ENCODE peak calls at places on chromosomes 7 and 10, in ten cellular contexts. K is fibroblast of lung, T is PC-3, W is fibroblast of pulmonary artery, B is stomach, L is body of pancreas, Q is endodermal cell, C is GM23248, N is aorta, G is transverse colon. Y is an unnamed sample.

GRCh38 chr10:35433851-35434426 is 97.6 kb downstream of the CCNY start:
- DNase-seq in K (peak), T (no peak), W (peak), B (no peak), L (no peak), Q (no peak), C (peak), N (no peak), G (no peak), Y (peak)

GRCh38 chr7:142482899-142483658 is 225.2 kb upstream of the PRSS58 start:
- DNase-seq in K (peak), T (peak), W (peak), B (peak), L (peak), Q (peak), C (peak), N (no peak), G (peak), Y (peak)

GRCh38 chr10:3783721-3784432 is 1.1 kb downstream of the KLF6 start:
- DNase-seq in K (peak), T (peak), W (peak), B (peak), L (peak), Q (peak), C (peak), N (peak), G (peak), Y (no peak)

GRCh38 chr10:3486346-3487065 is 298.5 kb downstream of the KLF6 start:
- DNase-seq in K (peak), T (peak), W (peak), B (peak), L (peak), Q (peak), C (peak), N (no peak), G (peak), Y (no peak)

GRCh38 chr7:143042159-143042820 is 9.9 kb upstream of the OR6V1 start:
- DNase-seq in K (no peak), T (no peak), W (no peak), B (no peak), L (no peak), Q (peak), C (peak), N (no peak), G (no peak), Y (peak)

GRCh38 chr7:27096756-27097514 is 1.1 kb upstream of the HOXA1 start:
- DNase-seq in K (peak), T (peak), W (no peak), B (no peak), L (no peak), Q (peak), C (peak), N (peak), G (peak), Y (peak)

GRCh38 chr7:103597606-103598005 is 151.6 kb upstream of the SLC26A5 start:
- DNase-seq in K (no peak), T (no peak), W (no peak), B (no peak), L (no peak), Q (no peak), C (no peak), N (no peak), G (no peak), Y (no peak)

GRCh38 chr7:101023839-101024238 is 4.0 kb downstream of the MUC17 start:
- DNase-seq in K (no peak), T (no peak), W (no peak), B (no peak), L (no peak), Q (no peak), C (no peak), N (no peak), G (no peak), Y (no peak)

GRCh38 chr10:34479520-34480179 is 335.4 kb downstream of the PARD3 start:
- DNase-seq in K (no peak), T (no peak), W (no peak), B (no peak), L (no peak), Q (peak), C (no peak), N (no peak), G (peak), Y (no peak)

GRCh38 chr7:42236266-42237161 is 495 bp downstream of the GLI3 start:
- DNase-seq in K (peak), T (peak), W (peak), B (no peak), L (peak), Q (peak), C (peak), N (peak), G (peak), Y (peak)

GRCh38 chr7:5594616-5595544 is 171.2 kb upstream of the TNRC18 start:
- DNase-seq in K (peak), T (peak), W (no peak), B (no peak), L (no peak), Q (peak), C (peak), N (no peak), G (no peak), Y (peak)

GRCh38 chr10:109891105-109891504 is 32.2 kb downstream of the XPNPEP1 start:
- DNase-seq in K (peak), T (no peak), W (no peak), B (no peak), L (no peak), Q (no peak), C (peak), N (no peak), G (no peak), Y (no peak)

GRCh38 chr7:23267357-23267756 is 20.8 kb downstream of the GPNMB start:
- DNase-seq in K (no peak), T (no peak), W (no peak), B (no peak), L (no peak), Q (no peak), C (no peak), N (no peak), G (no peak), Y (no peak)

GRCh38 chr7:145360511-145361100 is 524.8 kb upstream of the TPK1 start:
- DNase-seq in K (no peak), T (no peak), W (no peak), B (no peak), L (no peak), Q (no peak), C (no peak), N (peak), G (no peak), Y (no peak)

GRCh38 chr10:114541081-114541833 is 116.8 kb downstream of the ABLIM1 start:
- DNase-seq in K (peak), T (peak), W (peak), B (peak), L (peak), Q (no peak), C (peak), N (no peak), G (peak), Y (peak)

GRCh38 chr10:3588346-3588745 is 196.7 kb downstream of the KLF6 start:
- DNase-seq in K (no peak), T (no peak), W (no peak), B (no peak), L (no peak), Q (no peak), C (no peak), N (no peak), G (no peak), Y (no peak)

GRCh38 chr10:25068152-25069058 is 52.0 kb downstream of the THNSL1 start:
- DNase-seq in K (peak), T (peak), W (peak), B (no peak), L (no peak), Q (peak), C (peak), N (no peak), G (no peak), Y (peak)

GRCh38 chr10:88361494-88361893 is 221.6 kb downstream of the RNLS start:
- DNase-seq in K (no peak), T (no peak), W (no peak), B (no peak), L (no peak), Q (no peak), C (no peak), N (no peak), G (no peak), Y (no peak)

GRCh38 chr10:117537904-117538524 is 4.5 kb upstream of the EMX2 start:
- DNase-seq in K (no peak), T (no peak), W (no peak), B (no peak), L (no peak), Q (peak), C (peak), N (no peak), G (no peak), Y (no peak)

GRCh38 chr7:44750921-44751571 is 2.4 kb downstream of the ZMIZ2 start:
- DNase-seq in K (peak), T (no peak), W (no peak), B (no peak), L (peak), Q (peak), C (no peak), N (no peak), G (peak), Y (peak)

DNA sequence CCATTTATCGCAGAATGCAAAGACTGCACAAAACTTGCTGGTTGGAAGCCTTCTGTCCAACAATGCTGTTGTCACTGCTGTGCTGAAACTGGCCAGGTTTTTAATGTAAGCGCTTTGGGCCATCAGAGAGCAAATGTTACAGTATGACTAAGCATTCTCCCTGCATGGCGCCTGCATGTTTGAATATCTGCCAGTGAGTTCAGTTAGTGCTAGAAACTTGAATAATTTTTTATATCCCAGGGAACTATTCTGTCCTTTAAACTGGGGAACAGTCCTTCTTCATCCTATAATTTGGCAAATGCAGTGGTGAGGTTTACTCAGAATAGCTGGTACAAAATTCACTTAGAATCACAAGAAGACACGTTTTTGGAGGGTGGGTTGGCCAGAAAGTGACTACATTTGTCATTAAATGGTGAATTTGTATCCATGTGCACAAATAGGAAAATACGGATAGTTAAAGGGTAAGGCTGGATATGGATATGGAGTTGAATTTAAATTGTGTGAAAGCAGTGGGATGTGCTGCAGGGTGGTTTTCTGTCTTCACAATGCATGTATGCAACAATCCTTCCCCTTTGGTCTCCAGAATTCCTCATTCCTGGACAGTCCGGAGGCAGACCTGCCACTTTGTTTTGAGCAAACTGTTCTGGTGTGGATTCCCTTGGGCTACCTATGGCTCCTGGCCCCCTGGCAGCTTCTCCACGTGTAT is 1.7 kb downstream of the ABCC2 start:
- DNase-seq in K (peak), T (peak), W (peak), B (no peak), L (peak), Q (no peak), C (peak), N (no peak), G (no peak), Y (peak)
- H3K4me3 ChIP-seq in K (no peak), T (no peak), W (no peak), B (no peak), L (no peak), Q (no peak), C (no peak), N (no peak), G (no peak), Y (no peak)

GRCh38 chr10:132942101-132942739 is at the start of gene CFAP46:
- DNase-seq in K (peak), T (no peak), W (peak), B (peak), L (peak), Q (peak), C (peak), N (peak), G (no peak), Y (peak)
- H3K4me3 ChIP-seq in K (peak), T (no peak), W (peak), B (peak), L (peak), Q (peak), C (peak), N (no peak), G (peak), Y (peak)

GRCh38 chr10:649445-649797 is 40.0 kb downstream of the DIP2C start:
- DNase-seq in K (no peak), T (no peak), W (no peak), B (no peak), L (no peak), Q (no peak), C (no peak), N (no peak), G (no peak), Y (no peak)
- H3K4me3 ChIP-seq in K (no peak), T (no peak), W (no peak), B (peak), L (no peak), Q (no peak), C (no peak), N (no peak), G (no peak), Y (no peak)

DNA sequence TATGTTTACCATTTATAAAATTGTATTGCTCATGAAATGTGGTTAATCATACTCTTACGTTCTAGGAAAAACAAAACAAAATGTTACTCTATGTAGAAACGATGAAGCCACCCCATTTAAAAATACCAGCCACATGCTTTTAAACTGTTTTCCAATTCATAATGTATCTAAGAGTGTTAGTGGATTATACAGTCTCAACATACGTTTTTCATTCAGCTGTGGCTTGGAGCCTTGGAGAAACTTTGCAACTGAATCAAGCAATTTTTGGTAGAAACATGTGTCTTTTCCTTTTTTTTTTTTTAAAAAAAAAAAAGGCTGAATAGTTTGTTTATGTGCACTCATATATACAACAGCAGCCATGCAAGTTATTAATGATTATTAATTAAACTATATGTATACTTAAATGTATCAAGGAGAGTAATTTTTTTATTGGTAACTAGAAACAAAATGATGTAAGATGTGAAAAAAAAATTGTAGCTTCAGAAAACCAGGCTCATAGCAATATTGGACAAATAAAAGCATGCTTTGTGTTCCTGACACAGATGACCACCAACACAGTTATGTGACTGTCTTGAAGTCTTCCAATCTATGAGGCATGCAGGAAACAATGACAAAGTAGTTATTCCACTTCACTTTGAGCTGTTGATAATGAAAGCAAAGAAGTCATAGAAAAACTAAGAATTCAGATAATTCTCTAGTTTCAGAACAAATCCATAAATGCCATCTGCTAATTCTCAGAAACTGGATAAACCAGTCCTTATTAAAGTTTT is 378.2 kb upstream of the SEMA3D start:
- DNase-seq in K (peak), T (peak), W (peak), B (no peak), L (no peak), Q (no peak), C (peak), N (no peak), G (no peak), Y (peak)
- H3K4me3 ChIP-seq in K (no peak), T (no peak), W (no peak), B (no peak), L (no peak), Q (no peak), C (no peak), N (no peak), G (no peak), Y (no peak)

DNA sequence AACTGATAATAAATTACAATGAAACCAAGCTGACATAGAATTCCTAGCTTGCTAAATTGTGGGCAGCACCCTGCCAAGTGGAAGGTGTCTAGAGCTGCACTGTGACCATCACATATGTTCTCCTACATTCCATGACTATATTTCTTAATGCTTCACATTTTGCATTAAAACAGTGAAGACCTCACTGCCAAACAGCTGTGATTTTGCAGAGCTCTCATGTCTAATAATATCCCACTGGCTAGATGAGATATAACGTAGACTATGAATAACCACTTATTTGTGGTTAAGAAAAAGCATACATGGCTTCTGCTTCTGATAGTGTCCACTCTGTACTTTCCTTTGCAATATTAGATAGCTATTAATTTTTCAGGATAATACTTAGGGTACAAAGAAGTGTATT is 228.4 kb upstream of the TEX47 start:
- DNase-seq in K (peak), T (no peak), W (no peak), B (no peak), L (no peak), Q (no peak), C (no peak), N (no peak), G (no peak), Y (no peak)
- H3K4me3 ChIP-seq in K (no peak), T (no peak), W (no peak), B (no peak), L (no peak), Q (no peak), C (no peak), N (no peak), G (no peak), Y (no peak)

GRCh38 chr7:31783221-31783620 is 96.2 kb downstream of the PPP1R17 start:
- DNase-seq in K (no peak), T (no peak), W (no peak), B (no peak), L (no peak), Q (no peak), C (no peak), N (no peak), G (no peak), Y (no peak)

GRCh38 chr7:31782411-31782991 is 95.5 kb downstream of the PPP1R17 start:
- DNase-seq in K (peak), T (peak), W (peak), B (no peak), L (no peak), Q (peak), C (peak), N (no peak), G (no peak), Y (peak)

GRCh38 chr7:31788445-31788844 is 101.4 kb downstream of the PPP1R17 start:
- DNase-seq in K (peak), T (no peak), W (no peak), B (no peak), L (no peak), Q (no peak), C (peak), N (no peak), G (no peak), Y (no peak)

GRCh38 chr7:31788891-31789680 is 102.1 kb downstream of the PPP1R17 start:
- DNase-seq in K (peak), T (no peak), W (no peak), B (no peak), L (no peak), Q (no peak), C (peak), N (no peak), G (no peak), Y (no peak)

DNA sequence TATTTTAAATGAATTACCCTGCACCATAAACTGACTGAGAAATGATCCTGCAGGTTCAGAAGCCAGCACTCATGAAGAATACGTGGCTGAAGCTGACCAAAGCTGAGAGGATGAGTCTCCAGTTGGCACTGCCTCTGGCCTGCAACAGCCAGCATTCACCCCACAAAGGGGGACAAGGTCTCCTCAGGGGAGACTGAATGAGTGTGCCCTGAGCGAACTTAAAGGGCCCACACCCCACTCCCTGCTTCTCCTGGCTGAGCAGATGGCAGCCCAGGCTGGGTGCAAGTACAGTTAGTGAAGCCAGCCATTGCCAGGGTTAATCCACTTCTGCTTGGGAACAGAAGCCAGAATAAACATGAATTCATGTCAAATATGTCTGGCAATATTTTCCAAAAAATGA is 98.1 kb downstream of the PPP1R17 start:
- DNase-seq in K (peak), T (no peak), W (no peak), B (no peak), L (no peak), Q (no peak), C (peak), N (no peak), G (no peak), Y (no peak)
- H3K4me3 ChIP-seq in K (no peak), T (no peak), W (no peak), B (no peak), L (no peak), Q (no peak), C (no peak), N (no peak), G (no peak), Y (no peak)

GRCh38 chr7:38978474-38978873 is 765 bp downstream of the POU6F2 start:
- DNase-seq in K (no peak), T (no peak), W (no peak), B (no peak), L (no peak), Q (peak), C (no peak), N (no peak), G (no peak), Y (no peak)

GRCh38 chr7:38977658-38978057 is at the start of gene POU6F2:
- DNase-seq in K (no peak), T (no peak), W (no peak), B (no peak), L (no peak), Q (no peak), C (no peak), N (no peak), G (no peak), Y (no peak)

GRCh38 chr7:38973760-38974159 is 3.9 kb upstream of the POU6F2 start:
- DNase-seq in K (no peak), T (no peak), W (no peak), B (no peak), L (no peak), Q (no peak), C (no peak), N (no peak), G (no peak), Y (no peak)

DNA sequence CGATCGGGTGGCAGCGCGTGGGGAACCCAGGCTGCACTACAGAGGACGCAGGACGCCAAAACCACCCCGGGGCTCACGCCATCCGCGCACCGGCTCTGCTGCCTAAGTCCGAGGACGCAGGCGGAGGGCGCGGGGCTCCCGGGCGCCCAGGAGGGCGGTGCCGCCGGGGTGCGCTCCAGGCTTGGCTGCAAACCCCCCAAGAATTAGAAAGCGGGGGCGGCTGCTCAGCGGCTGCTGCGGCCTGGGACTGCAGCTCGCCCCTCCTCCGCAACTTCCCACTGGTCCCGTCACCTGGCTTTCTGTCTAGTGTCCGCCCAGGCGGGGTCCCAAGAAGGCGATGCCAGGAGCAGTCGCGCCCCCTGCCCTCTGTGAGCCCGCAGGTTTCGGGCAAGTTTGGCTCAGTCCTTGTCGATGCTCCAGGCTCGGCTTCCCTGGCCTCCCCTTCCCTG is 1.7 kb upstream of the POU6F2 start:
- DNase-seq in K (peak), T (no peak), W (no peak), B (no peak), L (peak), Q (peak), C (peak), N (peak), G (no peak), Y (no peak)
- H3K4me3 ChIP-seq in K (peak), T (no peak), W (no peak), B (peak), L (no peak), Q (peak), C (no peak), N (peak), G (no peak), Y (no peak)

DNA sequence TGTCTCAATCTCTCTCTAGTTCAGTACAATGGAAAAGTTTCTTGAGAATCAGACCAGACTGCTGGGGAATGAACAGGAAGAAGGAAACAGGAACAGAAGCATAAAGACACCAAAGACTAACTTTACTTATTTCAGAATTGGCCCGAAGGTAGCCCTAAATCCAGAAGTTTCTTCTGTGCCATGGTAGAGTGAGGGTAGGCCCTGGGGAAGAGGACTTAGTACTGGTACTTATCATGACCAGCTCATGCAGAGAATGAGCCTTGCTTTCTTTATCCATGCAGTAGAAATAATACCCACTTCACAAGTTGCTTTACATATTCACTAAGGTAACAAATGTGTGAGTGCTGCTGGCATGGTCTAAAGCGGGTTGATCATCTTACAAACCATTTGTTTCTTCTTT is 153.8 kb downstream of the CELF2 start:
- DNase-seq in K (no peak), T (no peak), W (no peak), B (no peak), L (no peak), Q (no peak), C (no peak), N (no peak), G (no peak), Y (no peak)
- H3K4me3 ChIP-seq in K (no peak), T (no peak), W (no peak), B (no peak), L (no peak), Q (no peak), C (no peak), N (no peak), G (no peak), Y (no peak)

Y was measured in foreskin fibroblast.